ENCODE peak calls at places on chromosome 11, in seven cellular contexts. Q is tibial nerve, M is H9, O is heart right ventricle, V is A673, W is spleen, G is prostate gland. B is an unnamed sample.

GRCh38 chr11:26842883-26843282 is 121.0 kb upstream of the SLC5A12 start:
- DNase-seq in Q (no peak), M (no peak), O (no peak), V (no peak), W (no peak), G (no peak), B (no peak)

GRCh38 chr11:67364783-67365525 is 8.4 kb downstream of the CLCF1 start:
- DNase-seq in Q (no peak), M (no peak), O (no peak), V (no peak), W (peak; percentile 64), G (no peak), B (no peak)

GRCh38 chr11:69649576-69649900 is 8.6 kb downstream of the CCND1 start:
- DNase-seq in Q (no peak), M (no peak), O (no peak), V (peak; percentile 63), W (no peak), G (no peak), B (no peak)

GRCh38 chr11:114188851-114189570 is 107.2 kb upstream of the NNMT start:
- DNase-seq in Q (no peak), M (no peak), O (no peak), V (no peak), W (no peak), G (no peak), B (no peak)

GRCh38 chr11:107011977-107012376 is 6.3 kb downstream of the GUCY1A2 start:
- DNase-seq in Q (no peak), M (no peak), O (no peak), V (peak; percentile 23), W (no peak), G (no peak), B (no peak)

GRCh38 chr11:8792636-8793035 is 110.0 kb downstream of the RPL27A start:
- DNase-seq in Q (no peak), M (no peak), O (no peak), V (no peak), W (no peak), G (no peak), B (no peak)

GRCh38 chr11:128949791-128950454 is 7.3 kb upstream of the TP53AIP1 start:
- DNase-seq in Q (no peak), M (no peak), O (no peak), V (no peak), W (no peak), G (no peak), B (no peak)

GRCh38 chr11:125188021-125188420 is 23.5 kb downstream of the PKNOX2 start:
- DNase-seq in Q (no peak), M (no peak), O (no peak), V (no peak), W (no peak), G (no peak), B (no peak)

GRCh38 chr11:9172394-9172793 is 81.0 kb upstream of the SCUBE2 start:
- DNase-seq in Q (no peak), M (no peak), O (no peak), V (peak; percentile 79), W (no peak), G (no peak), B (no peak)

GRCh38 chr11:44861829-44862545 is 88.7 kb downstream of the TP53I11 start:
- DNase-seq in Q (peak; percentile 24), M (peak; percentile 83), O (peak; percentile 72), V (peak; percentile 91), W (peak; percentile 80), G (no peak), B (peak; percentile 97)

GRCh38 chr11:23013509-23013908 is 153.2 kb upstream of the CCDC179 start:
- DNase-seq in Q (no peak), M (no peak), O (no peak), V (peak; percentile 9), W (no peak), G (no peak), B (no peak)

GRCh38 chr11:78916759-78917158 is 342.1 kb upstream of the NARS2 start:
- DNase-seq in Q (no peak), M (no peak), O (no peak), V (no peak), W (no peak), G (no peak), B (no peak)

GRCh38 chr11:76752321-76753175 is 30.6 kb upstream of the TSKU start:
- DNase-seq in Q (peak; percentile 87), M (no peak), O (peak; percentile 87), V (no peak), W (peak; percentile 83), G (peak; percentile 68), B (no peak)

GRCh38 chr11:17457361-17458104 is 19.1 kb downstream of the ABCC8 start:
- DNase-seq in Q (no peak), M (no peak), O (no peak), V (no peak), W (no peak), G (no peak), B (no peak)

GRCh38 chr11:3051435-3052108 is 5.7 kb downstream of the CARS1 start:
- DNase-seq in Q (no peak), M (no peak), O (no peak), V (peak; percentile 72), W (peak; percentile 29), G (no peak), B (no peak)
- H3K27ac ChIP-seq in Q (no peak overlapping the region), M (no peak overlapping the region), O (peak overlapping the region; percentile 31), V (peak overlapping the region; percentile 75), W (no peak overlapping the region), G (no peak overlapping the region), B (no peak overlapping the region)

DNA sequence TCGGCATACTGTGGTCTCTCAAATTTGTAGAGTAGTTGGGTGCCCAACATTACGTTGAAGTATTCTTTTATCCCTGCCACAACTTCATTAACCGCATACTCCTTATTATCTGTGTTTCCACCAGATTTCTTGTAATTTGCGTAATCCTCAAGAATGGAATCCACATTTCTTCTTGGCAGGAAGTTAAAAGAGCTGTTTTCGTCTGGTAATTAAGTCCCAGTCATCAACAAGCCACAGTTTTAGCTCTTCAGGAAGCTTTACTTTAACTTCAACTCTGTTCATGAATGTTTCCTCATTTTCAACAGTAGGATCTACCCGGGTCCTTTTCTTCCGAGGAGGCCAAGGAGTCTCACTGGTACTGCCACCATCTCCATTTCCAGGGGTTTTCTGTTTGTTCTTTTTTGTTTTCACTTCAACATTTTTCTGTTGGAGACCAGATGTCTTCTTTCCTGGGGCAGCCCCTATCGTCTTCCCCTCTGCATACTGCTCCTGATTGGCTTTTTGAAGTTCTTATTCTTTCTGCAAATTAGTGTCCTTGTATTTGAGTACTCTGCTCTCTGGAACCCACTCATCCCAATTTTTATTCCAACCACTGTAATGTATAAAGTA is 30.3 kb downstream of the PDE3B start:
- DNase-seq in Q (no peak), M (no peak), O (no peak), V (no peak), W (no peak), G (no peak), B (no peak)
- H3K4me1 ChIP-seq in Q (no peaks in the 10 kb centered on the region), M (no peaks in the 10 kb centered on the region), O (no peaks in the 10 kb centered on the region), V (no peaks in the 10 kb centered on the region), W (no peaks in the 10 kb centered on the region), G (no peaks in the 10 kb centered on the region), B (no peaks in the 10 kb centered on the region)

GRCh38 chr11:10935015-10935564 is 77.2 kb upstream of the ZBED5 start:
- DNase-seq in Q (no peak), M (no peak), O (no peak), V (no peak), W (no peak), G (no peak), B (peak; percentile 32)

GRCh38 chr11:10932976-10933375 is 75.1 kb upstream of the ZBED5 start:
- DNase-seq in Q (no peak), M (no peak), O (no peak), V (no peak), W (no peak), G (no peak), B (no peak)

GRCh38 chr11:10931761-10932700 is 74.2 kb upstream of the ZBED5 start:
- DNase-seq in Q (no peak), M (no peak), O (no peak), V (no peak), W (no peak), G (peak; percentile 81), B (peak; percentile 17)

GRCh38 chr11:10933455-10934292 is 75.8 kb upstream of the ZBED5 start:
- DNase-seq in Q (peak; percentile 82), M (peak; percentile 92), O (peak; percentile 91), V (peak; percentile 92), W (peak; percentile 93), G (peak; percentile 91), B (peak; percentile 97)

DNA sequence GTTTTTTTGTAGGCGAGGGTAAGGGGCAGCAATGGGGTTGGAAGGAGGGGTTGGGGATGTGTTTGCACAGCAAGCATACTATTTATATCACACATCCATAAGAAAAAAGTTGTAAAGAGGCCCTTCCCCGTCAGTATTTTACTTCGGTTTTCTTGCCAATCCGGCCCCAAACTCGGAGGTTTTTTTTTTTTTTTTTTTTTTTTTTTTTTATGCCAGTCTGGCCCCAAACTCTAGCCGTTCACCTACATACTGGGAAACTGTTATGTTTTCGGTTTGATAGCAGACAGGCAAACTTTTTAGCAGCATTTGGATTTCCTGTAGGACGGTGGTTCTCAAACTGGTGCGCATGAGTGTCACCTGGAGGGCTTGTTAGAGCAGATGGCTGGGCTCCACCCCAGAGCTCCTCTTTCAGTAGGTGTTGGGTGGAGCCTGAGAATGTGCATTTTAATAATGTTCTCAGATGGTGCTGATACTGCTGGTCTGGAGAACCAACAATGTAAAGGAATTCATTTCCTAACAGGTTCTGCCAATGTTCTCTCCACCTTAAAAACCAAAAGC is 76.5 kb upstream of the ZBED5 start:
- DNase-seq in Q (no peak), M (peak; percentile 42), O (no peak), V (no peak), W (no peak), G (peak; percentile 28), B (no peak)
- H3K27ac ChIP-seq in Q (peak overlapping the region; percentile 60), M (no peak overlapping the region), O (peak overlapping the region; percentile 89), V (no peak overlapping the region), W (no peak overlapping the region), G (peak overlapping the region; percentile 84), B (no peak overlapping the region)

GRCh38 chr11:95091663-95092062 is 2.0 kb downstream of the ENDOD1 start:
- DNase-seq in Q (no peak), M (no peak), O (no peak), V (no peak), W (no peak), G (no peak), B (no peak)

GRCh38 chr11:95089620-95090542 is at the start of gene ENDOD1:
- DNase-seq in Q (peak; percentile 65), M (peak; percentile 83), O (peak; percentile 80), V (peak; percentile 94), W (peak; percentile 98), G (peak; percentile 80), B (peak; percentile 72)

GRCh38 chr11:95087171-95087570 is 2.5 kb upstream of the ENDOD1 start:
- DNase-seq in Q (no peak), M (no peak), O (no peak), V (no peak), W (no peak), G (no peak), B (no peak)

GRCh38 chr11:95086116-95086515 is 3.5 kb upstream of the ENDOD1 start:
- DNase-seq in Q (no peak), M (no peak), O (no peak), V (no peak), W (no peak), G (no peak), B (no peak)

DNA sequence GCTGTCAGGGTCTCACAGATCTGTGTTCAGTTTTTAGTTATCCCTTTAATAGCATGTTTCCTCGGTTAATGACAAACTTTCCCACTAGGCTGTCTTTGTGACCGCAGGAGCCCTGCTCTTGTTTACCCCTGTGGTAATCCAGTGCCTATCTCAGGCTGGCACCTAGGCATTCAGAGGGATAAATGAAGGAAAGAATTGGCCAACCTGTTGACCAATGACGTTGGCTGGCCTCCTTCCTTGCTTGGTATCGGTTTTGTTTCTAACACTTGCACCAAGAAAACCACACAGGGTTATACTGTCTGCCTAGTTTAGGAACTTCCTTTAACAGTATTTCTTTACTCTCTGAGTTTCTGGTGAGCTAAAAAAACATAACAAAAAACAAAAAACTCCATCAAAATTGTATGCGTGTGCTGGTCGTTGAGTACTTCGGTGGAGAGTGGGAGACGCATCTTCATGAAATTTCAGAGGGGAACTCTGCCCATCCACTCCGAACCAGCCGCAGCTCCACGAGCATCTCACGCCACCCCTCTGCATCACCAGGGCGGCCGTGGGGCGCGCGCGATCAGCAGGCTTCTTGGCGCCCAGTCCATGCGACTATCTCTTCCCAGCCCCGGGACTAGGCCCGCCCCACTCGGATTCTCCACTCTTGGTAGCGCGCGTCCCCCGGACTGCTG is 563 bp upstream of the ENDOD1 start:
- DNase-seq in Q (no peak), M (no peak), O (no peak), V (no peak), W (no peak), G (no peak), B (no peak)
- H3K4me1 ChIP-seq in Q (peaks cover 34% of the 10 kb centered on the region), M (peaks cover 4% of the 10 kb centered on the region), O (peaks cover 23% of the 10 kb centered on the region), V (peaks cover 3% of the 10 kb centered on the region), W (peaks cover 44% of the 10 kb centered on the region), G (peaks cover 18% of the 10 kb centered on the region), B (peaks cover 3% of the 10 kb centered on the region)